ENCODE peak calls at places on chromosomes 12 and 14, in nine cellular contexts. F, R, I, W, S, Z, M, V and G are unnamed samples.

GRCh38 chr12:112716099-112717093 is 75.2 kb upstream of the RPH3A start:
- DNase-seq in F (peak; percentile 28), R (no peak), I (peak; percentile 1), W (peak; percentile 29), S (peak; percentile 21), Z (no peak), M (no peak), V (no peak), G (no peak)

GRCh38 chr12:6778212-6778570 is 5.9 kb downstream of the LAG3 start:
- DNase-seq in F (peak; percentile 60), R (peak; percentile 57), I (no peak), W (peak; percentile 62), S (no peak), Z (peak; percentile 55), M (no peak), V (no peak), G (no peak)

GRCh38 chr14:69036757-69037506 is 57.8 kb upstream of the ACTN1 start:
- DNase-seq in F (no peak), R (no peak), I (peak; percentile 36), W (no peak), S (no peak), Z (no peak), M (no peak), V (no peak), G (no peak)

GRCh38 chr14:26595922-26596721 is 1.7 kb downstream of the NOVA1 start:
- DNase-seq in F (no peak), R (peak; percentile 31), I (peak; percentile 39), W (no peak), S (no peak), Z (no peak), M (no peak), V (no peak), G (no peak)

GRCh38 chr14:47270715-47271114 is 404.7 kb downstream of the MDGA2 start:
- DNase-seq in F (no peak), R (no peak), I (no peak), W (no peak), S (no peak), Z (no peak), M (no peak), V (no peak), G (no peak)

GRCh38 chr12:31702047-31702446 is 26.8 kb downstream of the AMN1 start:
- DNase-seq in F (no peak), R (peak; percentile 55), I (peak; percentile 46), W (peak; percentile 62), S (peak; percentile 15), Z (no peak), M (no peak), V (no peak), G (no peak)

GRCh38 chr14:52455291-52456088 is 96.8 kb downstream of the TXNDC16 start:
- DNase-seq in F (no peak), R (peak; percentile 52), I (peak; percentile 55), W (peak; percentile 62), S (no peak), Z (no peak), M (no peak), V (no peak), G (no peak)

GRCh38 chr14:52868911-52869611 is 77.7 kb upstream of the GNPNAT1 start:
- DNase-seq in F (no peak), R (no peak), I (no peak), W (no peak), S (no peak), Z (no peak), M (no peak), V (no peak), G (no peak)

GRCh38 chr12:48999371-49000131 is at the start of gene DDN:
- DNase-seq in F (no peak), R (peak; percentile 29), I (no peak), W (peak; percentile 55), S (peak; percentile 45), Z (peak; percentile 71), M (no peak), V (no peak), G (peak; percentile 45)

GRCh38 chr14:33307691-33308369 is 369.2 kb downstream of the NPAS3 start:
- DNase-seq in F (no peak), R (peak; percentile 32), I (peak; percentile 76), W (peak; percentile 9), S (no peak), Z (peak; percentile 77), M (no peak), V (peak; percentile 67), G (no peak)

GRCh38 chr12:109293106-109293505 is 16.0 kb downstream of the FOXN4 start:
- DNase-seq in F (no peak), R (no peak), I (no peak), W (no peak), S (no peak), Z (no peak), M (no peak), V (no peak), G (no peak)

GRCh38 chr14:26204954-26205479 is 392.8 kb downstream of the NOVA1 start:
- DNase-seq in F (peak; percentile 74), R (peak; percentile 49), I (peak; percentile 42), W (peak; percentile 31), S (no peak), Z (peak; percentile 6), M (no peak), V (no peak), G (no peak)

GRCh38 chr14:52950898-52951729 is at the start of gene FERMT2:
- DNase-seq in F (peak; percentile 90), R (peak; percentile 95), I (peak; percentile 89), W (peak; percentile 88), S (peak; percentile 57), Z (peak; percentile 91), M (peak; percentile 75), V (peak; percentile 77), G (peak; percentile 24)

GRCh38 chr12:52126605-52127578 is 47.4 kb downstream of the SMIM41 start:
- DNase-seq in F (no peak), R (peak; percentile 75), I (peak; percentile 62), W (peak; percentile 69), S (no peak), Z (no peak), M (no peak), V (no peak), G (no peak)

GRCh38 chr14:24943024-24943423 is 106.9 kb downstream of the STXBP6 start:
- DNase-seq in F (peak; percentile 69), R (peak; percentile 37), I (no peak), W (no peak), S (no peak), Z (no peak), M (no peak), V (peak; percentile 24), G (no peak)

DNA sequence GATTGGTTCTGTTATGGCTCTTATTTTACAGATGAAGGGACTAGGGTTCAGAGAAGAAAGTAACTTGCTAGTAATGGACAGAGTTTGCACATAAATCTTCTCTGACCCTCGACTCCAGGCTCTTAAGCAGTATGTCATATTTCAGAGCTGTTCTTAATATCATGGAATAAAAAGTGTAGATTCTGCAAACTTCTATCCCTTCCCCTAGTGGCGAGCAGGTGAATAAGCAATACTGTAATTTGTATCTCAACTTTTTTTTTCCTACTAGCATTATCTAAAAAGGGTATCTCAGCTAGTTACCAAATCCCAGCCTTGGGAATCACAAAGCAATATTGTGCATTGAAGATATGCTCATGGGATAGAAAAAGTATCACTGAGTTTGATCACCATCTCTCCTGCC is 83.2 kb downstream of the ANO4 start:
- DNase-seq in F (no peak), R (no peak), I (no peak), W (peak; percentile 7), S (no peak), Z (no peak), M (no peak), V (no peak), G (no peak)
- TF ChIP-seq CTCF in F (peak; percentile 39), R (peak; percentile 31), I (peak; percentile 44), W (peak; percentile 44), S (peak; percentile 73), Z (peak; percentile 18), M (peak; percentile 77), V (peak; percentile 5), G (no peak)

GRCh38 chr12:89167986-89168385 is 184.3 kb downstream of the DUSP6 start:
- DNase-seq in F (no peak), R (no peak), I (no peak), W (no peak), S (no peak), Z (no peak), M (no peak), V (no peak), G (no peak)
- TF ChIP-seq CTCF in F (no peak), R (no peak), I (no peak), W (no peak), S (no peak), Z (no peak), M (no peak), V (no peak), G (no peak)

GRCh38 chr14:50602035-50602434 is 42.1 kb downstream of the ATL1 start:
- DNase-seq in F (no peak), R (no peak), I (no peak), W (no peak), S (no peak), Z (no peak), M (no peak), V (no peak), G (no peak)

GRCh38 chr14:50600849-50601248 is 40.9 kb downstream of the ATL1 start:
- DNase-seq in F (no peak), R (peak; percentile 49), I (peak; percentile 53), W (peak; percentile 68), S (no peak), Z (no peak), M (no peak), V (no peak), G (no peak)

GRCh38 chr14:50601405-50601804 is 41.5 kb downstream of the ATL1 start:
- DNase-seq in F (no peak), R (peak; percentile 19), I (peak; percentile 13), W (peak; percentile 27), S (no peak), Z (no peak), M (no peak), V (no peak), G (no peak)

GRCh38 chr14:50598765-50599164 is 38.8 kb downstream of the ATL1 start:
- DNase-seq in F (no peak), R (no peak), I (no peak), W (no peak), S (no peak), Z (no peak), M (no peak), V (no peak), G (no peak)

DNA sequence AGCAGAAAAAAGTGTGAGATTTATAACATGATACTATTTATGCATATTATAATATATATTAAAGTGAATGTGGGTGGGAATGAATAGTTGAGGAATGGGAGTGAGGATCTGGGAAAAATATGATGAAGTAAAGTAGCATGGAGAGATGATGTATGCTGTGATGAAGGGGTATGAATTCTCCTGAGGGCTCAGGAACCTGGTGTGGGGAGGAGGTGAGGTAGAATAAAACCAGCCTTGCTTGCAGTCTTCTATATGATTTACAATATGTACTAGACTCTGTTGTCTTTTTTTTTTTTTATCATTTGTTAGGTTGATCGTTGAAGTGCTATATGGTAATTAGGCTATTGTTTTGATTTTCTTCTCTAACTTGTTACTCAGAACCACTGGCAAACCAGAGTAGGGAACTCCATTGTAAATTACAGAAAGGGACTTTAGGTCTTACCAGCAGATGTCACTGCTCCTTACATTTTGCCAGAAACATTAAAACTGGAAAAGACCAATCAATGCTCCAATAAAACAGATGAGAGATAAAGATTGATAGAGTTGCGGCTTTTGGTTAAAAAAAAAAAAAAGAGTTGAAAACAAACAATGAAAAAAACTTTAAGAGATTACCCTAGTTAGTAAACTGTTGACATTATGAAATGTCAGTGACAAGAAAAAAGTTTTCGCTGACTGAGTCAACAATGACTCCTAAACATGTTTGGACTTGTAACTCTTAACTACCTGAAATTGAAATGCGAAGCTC is 39.9 kb downstream of the ATL1 start:
- DNase-seq in F (no peak), R (peak; percentile 62), I (peak; percentile 69), W (peak; percentile 77), S (peak; percentile 38), Z (no peak), M (no peak), V (no peak), G (no peak)
- TF ChIP-seq CTCF in F (no peak), R (peak; percentile 60), I (peak; percentile 74), W (peak; percentile 70), S (peak; percentile 79), Z (peak; percentile 57), M (no peak), V (peak; percentile 63), G (no peak)

GRCh38 chr12:115185529-115185928 is 501.6 kb upstream of the TBX3 start:
- DNase-seq in F (no peak), R (peak; percentile 35), I (peak; percentile 68), W (no peak), S (no peak), Z (no peak), M (no peak), V (no peak), G (no peak)
- TF ChIP-seq CTCF in F (no peak), R (no peak), I (no peak), W (no peak), S (no peak), Z (no peak), M (no peak), V (no peak), G (no peak)